ENCODE peak calls at places on chromosomes 3 and 15, in five cellular contexts. T, I, E, V and K are unnamed samples.

GRCh38 chr3:153897025-153897723 is 224.0 kb upstream of the ARHGEF26 start:
- DNase-seq in T (no peak), E (no peak), I (no peak), V (no peak), K (no peak)

GRCh38 chr3:164539215-164539614 is 539.1 kb downstream of the SI start:
- DNase-seq in T (no peak), V (no peak), I (peak), E (no peak), K (peak)

GRCh38 chr3:177672252-177672911 is 475.1 kb upstream of the TBL1XR1 start:
- DNase-seq in E (no peak), T (no peak), V (no peak), I (no peak), K (no peak)

GRCh38 chr15:79721256-79721655 is 175.6 kb downstream of the MTHFS start:
- DNase-seq in V (no peak), E (no peak), I (no peak), T (no peak), K (no peak)

GRCh38 chr15:40894689-40895308 is 549 bp downstream of the VPS18 start:
- DNase-seq in I (peak), T (peak), V (peak), E (peak), K (peak)

GRCh38 chr3:122305818-122306621 is 19.0 kb upstream of the CSTA start:
- DNase-seq in I (peak), E (peak), T (no peak), V (no peak), K (peak)

GRCh38 chr3:101643861-101644613 is 32.9 kb downstream of the ZBTB11 start:
- DNase-seq in E (no peak), V (no peak), T (no peak), I (no peak), K (no peak)

GRCh38 chr3:30131171-30131570 is 475.2 kb upstream of the TGFBR2 start:
- DNase-seq in E (no peak), I (no peak), V (no peak), T (no peak), K (no peak)

GRCh38 chr3:107024481-107025153 is 352.6 kb upstream of the CCDC54 start:
- DNase-seq in V (no peak), T (peak), I (no peak), E (no peak), K (no peak)

GRCh38 chr3:197380786-197381185 is 82.4 kb upstream of the DLG1 start:
- DNase-seq in E (peak), I (no peak), T (no peak), V (no peak), K (peak)

GRCh38 chr15:42499888-42500609 is 4.6 kb downstream of the SNAP23 start:
- DNase-seq in T (no peak), V (no peak), E (no peak), I (no peak), K (no peak)

GRCh38 chr3:50356553-50356952 is 2.8 kb downstream of the TMEM115 start:
- DNase-seq in V (no peak), I (peak), T (no peak), E (no peak), K (peak)

GRCh38 chr3:106457278-106458210 is 588.7 kb upstream of the CBLB start:
- DNase-seq in I (peak), T (no peak), E (peak), V (no peak), K (peak)

GRCh38 chr15:89494941-89495637 is 1.3 kb downstream of the RHCG start:
- DNase-seq in V (no peak), I (no peak), T (peak), E (no peak), K (no peak)

GRCh38 chr3:141078200-141078599 is 27.1 kb downstream of the SPSB4 start:
- DNase-seq in T (no peak), I (no peak), V (no peak), E (no peak), K (no peak)

GRCh38 chr15:67792250-67792942 is 32.9 kb upstream of the SKOR1 start:
- DNase-seq in V (no peak), E (no peak), I (no peak), T (no peak), K (no peak)

GRCh38 chr15:99719096-99719541 is 14.1 kb downstream of the LYSMD4 start:
- DNase-seq in E (no peak), V (no peak), I (no peak), T (no peak), K (no peak)

GRCh38 chr15:57306305-57306943 is 69.9 kb upstream of the CGNL1 start:
- DNase-seq in I (peak), V (peak), T (peak), E (peak), K (peak)

GRCh38 chr3:126676919-126677705 is 22.2 kb upstream of the TXNRD3 start:
- DNase-seq in V (no peak), T (no peak), E (no peak), I (no peak), K (no peak)

GRCh38 chr3:64873400-64873799 is 185.6 kb upstream of the ADAMTS9 start:
- DNase-seq in T (no peak), I (no peak), V (no peak), E (no peak), K (no peak)

GRCh38 chr15:40769310-40770146 is at the start of gene C15orf62:
- DNase-seq in T (no peak), I (peak), V (peak), E (peak), K (peak)

GRCh38 chr3:111726788-111727305 is 131.7 kb upstream of the ZBED2 start:
- DNase-seq in E (no peak), V (no peak), I (no peak), T (no peak), K (no peak)

GRCh38 chr3:126969586-126969985 is 13.3 kb upstream of the PLXNA1 start:
- DNase-seq in E (no peak), T (no peak), I (no peak), V (no peak), K (no peak)

GRCh38 chr3:53238051-53238850 is 17.6 kb downstream of the TKT start:
- DNase-seq in T (no peak), V (no peak), I (peak), E (peak), K (peak)

GRCh38 chr15:95556225-95556624 is 774.3 kb upstream of the NR2F2 start:
- DNase-seq in I (no peak), V (no peak), T (no peak), E (no peak), K (no peak)

GRCh38 chr3:86969500-86970189 is 21.3 kb downstream of the VGLL3 start:
- DNase-seq in T (peak), V (no peak), I (no peak), E (no peak), K (peak)

GRCh38 chr15:72117448-72117697 is 577 bp downstream of the MYO9A start:
- DNase-seq in V (peak), T (peak), I (peak), E (peak), K (peak)

GRCh38 chr15:60392601-60392985 is 5.2 kb downstream of the ANXA2 start:
- DNase-seq in I (no peak), V (no peak), T (no peak), E (no peak), K (no peak)

GRCh38 chr15:60395276-60396011 is 2.3 kb downstream of the ANXA2 start:
- DNase-seq in I (no peak), T (no peak), V (no peak), E (no peak), K (no peak)

GRCh38 chr15:60390931-60391501 is 6.8 kb downstream of the ANXA2 start:
- DNase-seq in I (peak), T (no peak), E (no peak), V (no peak), K (peak)

GRCh38 chr15:60391722-60392340 is 6.0 kb downstream of the ANXA2 start:
- DNase-seq in T (no peak), I (no peak), E (no peak), V (no peak), K (no peak)

DNA sequence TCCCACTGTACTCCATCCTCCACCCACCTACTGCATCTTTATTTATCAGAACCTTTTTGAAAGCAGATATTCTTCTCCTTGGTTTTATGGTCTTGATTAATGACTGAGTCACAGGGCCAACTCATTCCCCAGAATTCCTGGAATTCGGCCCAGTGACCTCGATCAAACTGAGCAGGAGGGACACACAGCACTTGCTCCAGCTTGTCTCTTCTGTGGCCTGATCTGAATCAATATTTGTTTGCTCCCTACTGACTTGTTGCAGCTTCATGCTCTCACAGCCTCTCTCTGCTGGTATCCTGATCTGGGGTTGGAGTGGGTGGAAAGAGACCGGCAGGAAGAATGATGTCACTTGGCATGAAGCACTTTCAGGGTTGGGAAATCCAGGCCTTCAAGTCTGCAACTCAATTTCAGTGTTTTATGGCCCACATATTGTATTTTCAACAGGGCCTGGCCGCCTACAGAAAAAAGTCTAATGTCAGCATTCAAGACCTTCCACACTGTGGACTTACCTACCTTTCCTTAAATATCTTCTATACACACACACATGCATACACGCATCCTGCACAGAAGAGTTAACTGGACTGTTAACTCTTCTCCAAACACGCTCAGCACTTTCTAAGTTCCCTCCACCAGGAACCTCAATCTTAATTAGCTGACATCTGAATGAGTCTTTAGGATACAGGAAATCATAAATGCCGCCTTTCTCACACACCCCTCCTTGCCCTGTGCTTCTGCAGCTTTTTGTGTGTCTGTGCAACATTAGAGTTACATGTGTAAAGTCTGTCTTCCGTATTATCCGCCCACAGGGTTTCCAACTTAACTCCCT is 4.6 kb downstream of the ANXA2 start:
- DNase-seq in V (peak), I (peak), E (peak), T (peak), K (peak)
- TF ChIP-seq POLR2A in V (peak), I (peak), E (peak), T (no peak), K (no peak)

GRCh38 chr15:94177112-94177511 is 54.2 kb upstream of the MCTP2 start:
- DNase-seq in T (no peak), I (no peak), E (no peak), V (no peak), K (no peak)

GRCh38 chr15:94175420-94175819 is 55.9 kb upstream of the MCTP2 start:
- DNase-seq in I (no peak), T (no peak), V (no peak), E (no peak), K (no peak)

GRCh38 chr15:94174399-94174802 is 57.0 kb upstream of the MCTP2 start:
- DNase-seq in E (no peak), V (no peak), T (no peak), I (no peak), K (no peak)
- TF ChIP-seq CTCF in E (no peak), V (no peak), T (no peak), I (no peak), K (no peak)

DNA sequence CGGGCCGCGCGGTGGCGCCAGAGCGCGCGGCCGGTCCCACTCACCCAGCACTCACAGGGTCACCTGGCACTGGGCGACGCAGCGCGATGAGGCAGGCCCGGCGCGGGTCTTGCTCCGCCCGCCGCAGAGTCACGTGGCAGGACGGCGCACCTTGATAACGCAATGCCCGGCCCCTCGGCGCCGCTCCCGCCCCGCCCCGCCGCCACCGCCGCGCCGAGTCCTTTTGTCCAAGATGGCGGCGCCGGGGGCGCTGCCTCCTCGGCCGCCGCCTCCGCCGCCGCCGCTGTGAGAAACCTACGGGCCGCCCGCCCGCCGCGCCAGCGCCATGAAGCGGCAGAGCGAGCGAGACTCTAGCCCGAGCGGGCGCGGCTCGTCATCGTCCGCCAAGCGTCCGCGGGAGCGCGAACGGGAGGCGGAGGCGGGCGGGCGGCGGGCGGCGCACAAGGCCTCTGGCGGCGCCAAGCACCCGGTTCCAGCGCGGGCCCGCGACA is at the start of gene RBM15B:
- DNase-seq in I (peak), T (peak), E (peak), V (peak), K (peak)
- TF ChIP-seq POLR2A in I (peak), T (no peak), E (peak), V (peak), K (no peak)

GRCh38 chr3:45781841-45782240 is 14.5 kb downstream of the SLC6A20 start:
- DNase-seq in E (no peak), I (no peak), V (no peak), T (no peak), K (no peak)
- TF ChIP-seq CTCF in E (no peak), I (no peak), V (no peak), T (no peak), K (no peak)

GRCh38 chr15:81001180-81002003 is 669 bp downstream of the TLNRD1 start:
- DNase-seq in V (peak), E (peak), I (peak), T (peak), K (peak)
- TF ChIP-seq POLR2A in V (peak), E (no peak), I (no peak), T (no peak), K (peak)

GRCh38 chr15:27019687-27020086 is 48.7 kb downstream of the GABRG3 start:
- DNase-seq in I (no peak), E (no peak), T (no peak), V (no peak), K (no peak)

GRCh38 chr15:27017168-27017809 is 46.3 kb downstream of the GABRG3 start:
- DNase-seq in V (no peak), T (peak), I (peak), E (peak), K (peak)
- TF ChIP-seq CTCF in V (no peak), T (peak), I (no peak), E (peak), K (peak)

GRCh38 chr15:64156652-64157331 is 5.3 kb downstream of the SNX22 start:
- DNase-seq in I (no peak), V (no peak), E (no peak), T (no peak), K (peak)
- TF ChIP-seq POLR2A in I (no peak), V (no peak), E (no peak), T (no peak), K (no peak)

DNA sequence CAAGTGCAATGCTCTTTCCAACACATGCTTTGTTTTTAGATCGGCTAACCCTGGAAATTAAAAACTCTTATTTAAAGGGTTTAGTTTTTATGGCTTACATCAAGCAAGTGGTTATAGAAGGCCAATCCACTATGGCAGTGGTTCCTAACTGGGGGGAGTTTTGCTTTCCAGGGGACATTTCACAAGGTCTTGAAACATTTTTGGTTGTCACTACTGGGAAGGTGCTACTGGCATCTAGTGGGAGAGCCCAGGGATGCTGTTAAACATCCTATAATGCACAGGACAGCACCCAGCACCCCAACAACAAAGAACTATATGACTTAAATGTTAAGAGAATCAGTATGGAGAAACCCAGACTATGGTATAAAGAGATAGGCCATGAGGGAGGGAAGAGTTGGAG is 439.0 kb downstream of the NTRK3 start:
- DNase-seq in I (no peak), E (no peak), T (no peak), V (no peak), K (no peak)
- TF ChIP-seq CTCF in I (no peak), E (no peak), T (no peak), V (no peak), K (no peak)

GRCh38 chr3:125379483-125379882 is 4.4 kb upstream of the ZNF148 start:
- DNase-seq in V (no peak), T (no peak), I (no peak), E (no peak), K (no peak)

GRCh38 chr3:125374501-125374995 is 577 bp downstream of the ZNF148 start:
- DNase-seq in V (no peak), I (peak), E (peak), T (peak), K (peak)

GRCh38 chr3:125378762-125379161 is 3.6 kb upstream of the ZNF148 start:
- DNase-seq in V (no peak), I (no peak), E (no peak), T (no peak), K (no peak)

GRCh38 chr3:125375950-125376679 is 990 bp upstream of the ZNF148 start:
- DNase-seq in I (no peak), E (peak), T (no peak), V (no peak), K (no peak)

GRCh38 chr3:125374996-125375941 is at the start of gene ZNF148:
- DNase-seq in E (peak), I (peak), T (peak), V (peak), K (peak)
- TF ChIP-seq POLR2A in E (peak), I (peak), T (no peak), V (peak), K (peak)

GRCh38 chr15:38861108-38861507 is 296.5 kb upstream of the RASGRP1 start:
- DNase-seq in T (no peak), V (no peak), I (no peak), E (no peak), K (no peak)

GRCh38 chr15:38864827-38865604 is 300.4 kb upstream of the RASGRP1 start:
- DNase-seq in T (peak), V (peak), E (no peak), I (peak), K (no peak)

GRCh38 chr15:38863381-38863780 is 298.8 kb upstream of the RASGRP1 start:
- DNase-seq in V (no peak), E (no peak), I (no peak), T (no peak), K (no peak)

GRCh38 chr15:38862104-38862503 is 297.5 kb upstream of the RASGRP1 start:
- DNase-seq in V (no peak), E (no peak), I (no peak), T (no peak), K (no peak)

DNA sequence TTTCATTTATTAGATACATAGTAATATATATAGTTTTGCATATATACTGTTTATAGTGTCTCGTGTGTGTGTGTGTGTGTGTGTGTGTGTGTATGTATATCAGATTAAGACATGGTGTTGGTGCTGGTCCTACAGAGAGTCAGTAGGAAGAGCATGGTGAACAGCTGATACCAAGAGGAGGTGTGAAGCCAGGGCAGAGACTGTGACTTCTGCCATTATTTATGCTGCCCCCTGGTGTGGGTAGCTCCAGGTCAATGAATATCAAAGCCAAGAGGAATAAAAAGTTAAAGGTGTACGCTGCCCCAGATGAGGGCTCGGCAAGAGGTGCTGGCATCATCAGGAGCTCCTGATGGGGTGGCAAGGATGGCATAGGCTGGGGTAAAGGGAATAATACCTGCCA is 299.5 kb upstream of the RASGRP1 start:
- DNase-seq in E (no peak), V (no peak), T (no peak), I (no peak), K (no peak)
- TF ChIP-seq CTCF in E (no peak), V (no peak), T (no peak), I (no peak), K (no peak)